ENCODE peak calls at places on chromosomes 4 and X, in four cellular contexts. One of them, this sample, is unnamed.

GRCh38 chrX:102835504-102836146 is 101.4 kb upstream of the RAB40AL start:
- DNase-seq in Peyer's patch: no peak
- DNase-seq in stimulated activated CD8-positive, alpha-beta memory T cell treated with anti-CD3 and anti-CD28 coated beads, Interleukin-4, amount 100 ng/mL, for 48 hours: no peak
- DNase-seq in stomach: no peak
- DNase-seq in this sample: no peak

GRCh38 chr4:158302076-158302866 is 92.0 kb downstream of the TMEM144 start:
- DNase-seq in Peyer's patch: no peak
- DNase-seq in stimulated activated CD8-positive, alpha-beta memory T cell treated with anti-CD3 and anti-CD28 coated beads, Interleukin-4, amount 100 ng/mL, for 48 hours: no peak
- DNase-seq in stomach: no peak
- DNase-seq in this sample: no peak

GRCh38 chr4:181637186-181638105 is 605.8 kb upstream of the TENM3 start:
- DNase-seq in Peyer's patch: no peak
- DNase-seq in stimulated activated CD8-positive, alpha-beta memory T cell treated with anti-CD3 and anti-CD28 coated beads, Interleukin-4, amount 100 ng/mL, for 48 hours: no peak
- DNase-seq in stomach: no peak
- DNase-seq in this sample: no peak

GRCh38 chrX:23403849-23404248 is 69.2 kb downstream of the PTCHD1 start:
- DNase-seq in Peyer's patch: no peak
- DNase-seq in stimulated activated CD8-positive, alpha-beta memory T cell treated with anti-CD3 and anti-CD28 coated beads, Interleukin-4, amount 100 ng/mL, for 48 hours: no peak
- DNase-seq in stomach: no peak
- DNase-seq in this sample: no peak

GRCh38 chrX:47370278-47370677 is at the start of gene ZNF157:
- DNase-seq in Peyer's patch: no peak
- DNase-seq in stimulated activated CD8-positive, alpha-beta memory T cell treated with anti-CD3 and anti-CD28 coated beads, Interleukin-4, amount 100 ng/mL, for 48 hours: no peak
- DNase-seq in stomach: no peak
- DNase-seq in this sample: no peak

GRCh38 chr4:152957437-152958185 is 21.5 kb downstream of the FHDC1 start:
- DNase-seq in Peyer's patch: no peak
- DNase-seq in stimulated activated CD8-positive, alpha-beta memory T cell treated with anti-CD3 and anti-CD28 coated beads, Interleukin-4, amount 100 ng/mL, for 48 hours: no peak
- DNase-seq in stomach: peak
- DNase-seq in this sample: no peak

GRCh38 chrX:69618803-69619202 is 2.9 kb downstream of the EDA start:
- DNase-seq in Peyer's patch: no peak
- DNase-seq in stimulated activated CD8-positive, alpha-beta memory T cell treated with anti-CD3 and anti-CD28 coated beads, Interleukin-4, amount 100 ng/mL, for 48 hours: no peak
- DNase-seq in stomach: no peak
- DNase-seq in this sample: no peak

GRCh38 chr4:120139392-120139791 is 72.7 kb upstream of the MAD2L1 start:
- DNase-seq in Peyer's patch: no peak
- DNase-seq in stimulated activated CD8-positive, alpha-beta memory T cell treated with anti-CD3 and anti-CD28 coated beads, Interleukin-4, amount 100 ng/mL, for 48 hours: no peak
- DNase-seq in stomach: no peak
- DNase-seq in this sample: no peak

GRCh38 chr4:184309241-184310170 is 91.8 kb upstream of the ENPP6 start:
- DNase-seq in Peyer's patch: no peak
- DNase-seq in stimulated activated CD8-positive, alpha-beta memory T cell treated with anti-CD3 and anti-CD28 coated beads, Interleukin-4, amount 100 ng/mL, for 48 hours: peak
- DNase-seq in stomach: no peak
- DNase-seq in this sample: no peak

GRCh38 chr4:145302725-145303124 is 122.3 kb upstream of the OTUD4 start:
- DNase-seq in Peyer's patch: no peak
- DNase-seq in stimulated activated CD8-positive, alpha-beta memory T cell treated with anti-CD3 and anti-CD28 coated beads, Interleukin-4, amount 100 ng/mL, for 48 hours: no peak
- DNase-seq in stomach: no peak
- DNase-seq in this sample: no peak

GRCh38 chrX:151161690-151162089 is 14.7 kb upstream of the GPR50 start:
- DNase-seq in Peyer's patch: no peak
- DNase-seq in stimulated activated CD8-positive, alpha-beta memory T cell treated with anti-CD3 and anti-CD28 coated beads, Interleukin-4, amount 100 ng/mL, for 48 hours: no peak
- DNase-seq in stomach: no peak
- DNase-seq in this sample: no peak

GRCh38 chrX:41184312-41184711 is 99.1 kb downstream of the USP9X start:
- DNase-seq in Peyer's patch: no peak
- DNase-seq in stimulated activated CD8-positive, alpha-beta memory T cell treated with anti-CD3 and anti-CD28 coated beads, Interleukin-4, amount 100 ng/mL, for 48 hours: no peak
- DNase-seq in stomach: no peak
- DNase-seq in this sample: no peak

GRCh38 chr4:83112239-83112638 is 2.3 kb downstream of the PLAC8 start:
- DNase-seq in Peyer's patch: peak
- DNase-seq in stimulated activated CD8-positive, alpha-beta memory T cell treated with anti-CD3 and anti-CD28 coated beads, Interleukin-4, amount 100 ng/mL, for 48 hours: peak
- DNase-seq in stomach: no peak
- DNase-seq in this sample: no peak

GRCh38 chrX:72685810-72686465 is 28.2 kb downstream of the PHKA1 start:
- DNase-seq in Peyer's patch: no peak
- DNase-seq in stimulated activated CD8-positive, alpha-beta memory T cell treated with anti-CD3 and anti-CD28 coated beads, Interleukin-4, amount 100 ng/mL, for 48 hours: no peak
- DNase-seq in stomach: no peak
- DNase-seq in this sample: no peak

GRCh38 chr4:48801016-48801715 is 21.1 kb upstream of the FRYL start:
- DNase-seq in Peyer's patch: no peak
- DNase-seq in stimulated activated CD8-positive, alpha-beta memory T cell treated with anti-CD3 and anti-CD28 coated beads, Interleukin-4, amount 100 ng/mL, for 48 hours: no peak
- DNase-seq in stomach: no peak
- DNase-seq in this sample: no peak

GRCh38 chr4:105145059-105145912 is 1.4 kb upstream of the TET2 start:
- DNase-seq in Peyer's patch: no peak
- DNase-seq in stimulated activated CD8-positive, alpha-beta memory T cell treated with anti-CD3 and anti-CD28 coated beads, Interleukin-4, amount 100 ng/mL, for 48 hours: no peak
- DNase-seq in stomach: no peak
- DNase-seq in this sample: no peak

GRCh38 chr4:14771091-14771490 is 231.2 kb upstream of the CPEB2 start:
- DNase-seq in Peyer's patch: no peak
- DNase-seq in stimulated activated CD8-positive, alpha-beta memory T cell treated with anti-CD3 and anti-CD28 coated beads, Interleukin-4, amount 100 ng/mL, for 48 hours: no peak
- DNase-seq in stomach: no peak
- DNase-seq in this sample: no peak

GRCh38 chr4:385934-386707 is 48.5 kb downstream of the ZNF141 start:
- DNase-seq in Peyer's patch: no peak
- DNase-seq in stimulated activated CD8-positive, alpha-beta memory T cell treated with anti-CD3 and anti-CD28 coated beads, Interleukin-4, amount 100 ng/mL, for 48 hours: no peak
- DNase-seq in stomach: no peak
- DNase-seq in this sample: no peak

GRCh38 chr4:147645099-147645498 is 27.9 kb downstream of the TMEM184C start:
- DNase-seq in Peyer's patch: no peak
- DNase-seq in stimulated activated CD8-positive, alpha-beta memory T cell treated with anti-CD3 and anti-CD28 coated beads, Interleukin-4, amount 100 ng/mL, for 48 hours: no peak
- DNase-seq in stomach: no peak
- DNase-seq in this sample: no peak

GRCh38 chr4:31107362-31107761 is 387.2 kb downstream of the PCDH7 start:
- DNase-seq in Peyer's patch: no peak
- DNase-seq in stimulated activated CD8-positive, alpha-beta memory T cell treated with anti-CD3 and anti-CD28 coated beads, Interleukin-4, amount 100 ng/mL, for 48 hours: no peak
- DNase-seq in stomach: no peak
- DNase-seq in this sample: no peak

GRCh38 chrX:107561468-107562215 is 66.7 kb upstream of the PRPS1 start:
- DNase-seq in Peyer's patch: no peak
- DNase-seq in stimulated activated CD8-positive, alpha-beta memory T cell treated with anti-CD3 and anti-CD28 coated beads, Interleukin-4, amount 100 ng/mL, for 48 hours: no peak
- DNase-seq in stomach: no peak
- DNase-seq in this sample: no peak

GRCh38 chrX:9859711-9860555 is 73.7 kb downstream of the SHROOM2 start:
- DNase-seq in Peyer's patch: no peak
- DNase-seq in stimulated activated CD8-positive, alpha-beta memory T cell treated with anti-CD3 and anti-CD28 coated beads, Interleukin-4, amount 100 ng/mL, for 48 hours: no peak
- DNase-seq in stomach: no peak
- DNase-seq in this sample: no peak

GRCh38 chrX:2867191-2867590 is 38.5 kb downstream of the GYG2 start:
- DNase-seq in Peyer's patch: no peak
- DNase-seq in stimulated activated CD8-positive, alpha-beta memory T cell treated with anti-CD3 and anti-CD28 coated beads, Interleukin-4, amount 100 ng/mL, for 48 hours: no peak
- DNase-seq in stomach: no peak
- DNase-seq in this sample: no peak

GRCh38 chr4:94897023-94897422 is 139.3 kb downstream of the BMPR1B start:
- DNase-seq in Peyer's patch: no peak
- DNase-seq in stimulated activated CD8-positive, alpha-beta memory T cell treated with anti-CD3 and anti-CD28 coated beads, Interleukin-4, amount 100 ng/mL, for 48 hours: no peak
- DNase-seq in stomach: no peak
- DNase-seq in this sample: no peak

This sample was measured in C1 segment of cervical spinal cord.